ENCODE peak calls at places on chromosomes 11 and 22, in nine cellular contexts. V is H9, F is transverse colon, Q is dorsolateral prefrontal cortex, A is progenitor cell of endocrine pancreas, Z is mammary epithelial cell, W is WTC11, K is NB4, E is astrocyte. P is an unnamed sample.

GRCh38 chr11:9461760-9462134 is 935 bp downstream of the ZNF143 start:
- DNase-seq in Z (peak; percentile 17), A (no peak), W (no peak), E (peak; percentile 27), F (no peak), Q (no peak), V (no peak), K (peak; percentile 26), P (no peak)

GRCh38 chr11:18617688-18618340 is 16.3 kb downstream of the SPTY2D1 start:
- DNase-seq in Q (no peak), W (no peak), Z (no peak), V (no peak), K (peak; percentile 77), A (no peak), E (peak; percentile 70), F (no peak), P (no peak)

GRCh38 chr11:123137496-123138270 is 57.4 kb downstream of the CLMP start:
- DNase-seq in A (no peak), K (peak; percentile 95), Z (no peak), W (peak; percentile 78), V (peak; percentile 80), Q (peak; percentile 11), F (peak; percentile 54), E (peak; percentile 66), P (no peak)

GRCh38 chr11:68857037-68857586 is 15.4 kb upstream of the CPT1A start:
- DNase-seq in V (no peak), F (no peak), E (no peak), W (no peak), A (no peak), Z (no peak), K (no peak), Q (no peak), P (no peak)

GRCh38 chr11:117663826-117664225 is 133.2 kb downstream of the DSCAML1 start:
- DNase-seq in Z (no peak), V (no peak), F (no peak), A (no peak), E (no peak), Q (peak; percentile 76), K (no peak), W (no peak), P (no peak)

GRCh38 chr22:46769191-46769675 is 6.8 kb downstream of the TBC1D22A start:
- DNase-seq in E (no peak), K (no peak), F (no peak), Z (no peak), A (no peak), W (no peak), Q (no peak), V (no peak), P (no peak)

GRCh38 chr11:79342686-79343085 is 98.1 kb downstream of the TENM4 start:
- DNase-seq in W (no peak), Q (no peak), V (no peak), E (no peak), F (no peak), K (peak; percentile 29), A (no peak), Z (no peak), P (no peak)

GRCh38 chr11:71500601-71501021 is 26.5 kb upstream of the KRTAP5-7 start:
- DNase-seq in W (no peak), Z (no peak), A (no peak), V (no peak), Q (no peak), E (no peak), F (no peak), K (no peak), P (no peak)

GRCh38 chr11:75261474-75261847 is 20.9 kb downstream of the TPBGL start:
- DNase-seq in A (no peak), E (no peak), K (peak; percentile 56), Q (no peak), W (no peak), V (peak; percentile 25), Z (no peak), F (peak; percentile 8), P (no peak)

GRCh38 chr11:2211113-2211971 is 39.7 kb upstream of the TH start:
- DNase-seq in Q (no peak), F (peak; percentile 52), W (no peak), Z (no peak), A (peak; percentile 67), K (no peak), E (no peak), V (peak; percentile 21), P (no peak)

GRCh38 chr11:104163100-104164027 is 583 bp downstream of the PDGFD start:
- DNase-seq in Z (peak; percentile 35), F (no peak), A (no peak), E (peak; percentile 27), Q (no peak), K (no peak), V (peak; percentile 66), W (peak; percentile 48), P (no peak)

GRCh38 chr22:46742576-46743221 is 4.6 kb upstream of the CERK start:
- DNase-seq in V (no peak), Q (no peak), K (no peak), F (peak; percentile 72), E (no peak), W (no peak), A (no peak), Z (no peak), P (no peak)

GRCh38 chr11:9017773-9018172 is 14.0 kb upstream of the NRIP3 start:
- DNase-seq in A (no peak), V (no peak), E (no peak), K (peak; percentile 85), Q (peak; percentile 46), F (peak; percentile 39), Z (no peak), W (no peak), P (no peak)

GRCh38 chr11:35330156-35330889 is 89.0 kb downstream of the SLC1A2 start:
- DNase-seq in Q (no peak), A (no peak), E (no peak), F (no peak), K (no peak), Z (no peak), W (peak; percentile 38), V (peak; percentile 68), P (no peak)

DNA sequence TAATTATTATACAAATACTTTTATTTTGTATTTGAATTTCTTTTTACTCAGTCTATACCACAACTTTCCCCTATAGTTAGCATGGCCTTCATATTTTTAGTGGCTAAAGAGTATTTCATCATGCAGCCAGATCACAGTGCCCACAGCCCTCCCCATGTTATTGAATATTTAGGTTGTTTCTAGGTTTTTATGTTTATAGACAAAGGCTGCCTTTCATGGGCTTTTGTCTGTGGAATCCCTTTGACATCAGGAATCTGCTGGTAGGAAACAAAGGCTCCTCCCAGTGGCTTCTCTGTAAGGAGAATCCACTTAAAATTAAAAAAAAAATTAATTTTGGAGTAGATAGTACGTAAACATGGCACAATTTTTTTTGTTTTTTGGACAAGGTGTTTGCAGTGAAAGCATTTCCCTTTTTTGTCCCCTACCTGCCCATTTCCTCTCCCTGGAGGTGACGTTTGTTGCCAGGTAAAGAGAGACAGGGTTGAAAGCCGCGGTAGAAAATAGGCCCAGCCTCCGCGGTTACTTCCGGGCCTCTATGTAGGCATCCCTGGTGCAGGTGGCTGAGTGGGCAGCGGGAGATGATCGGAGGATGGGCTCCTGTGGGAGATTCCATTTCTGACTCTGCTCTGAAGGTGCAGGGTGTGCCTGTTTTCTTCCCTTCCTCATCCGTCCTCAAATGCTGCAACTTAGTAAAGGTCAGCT is 82.2 kb upstream of the OR4B1 start:
- DNase-seq in Z (no peak), E (no peak), V (no peak), K (no peak), Q (no peak), W (no peak), F (no peak), A (no peak), P (no peak)
- TF ChIP-seq CTCF in Z (no peak), E (no peak), V (no peak), K (no peak), Q (no peak), W (no peak), F (no peak), A (no peak), P (no peak)

GRCh38 chr11:45336136-45336535 is 50.0 kb upstream of the SYT13 start:
- DNase-seq in K (no peak), A (no peak), E (no peak), V (no peak), Q (no peak), Z (no peak), F (no peak), W (no peak), P (no peak)

GRCh38 chr11:45339754-45340519 is 53.8 kb upstream of the SYT13 start:
- DNase-seq in Q (peak; percentile 94), F (peak; percentile 96), Z (peak; percentile 68), E (peak; percentile 56), V (peak; percentile 98), A (peak; percentile 87), K (peak; percentile 94), W (peak; percentile 98), P (peak; percentile 99)

GRCh38 chr11:45337583-45338360 is 51.6 kb upstream of the SYT13 start:
- DNase-seq in F (no peak), A (no peak), Q (no peak), V (no peak), K (no peak), Z (peak; percentile 50), E (no peak), W (no peak), P (no peak)

GRCh38 chr11:45343988-45344387 is 57.8 kb upstream of the SYT13 start:
- DNase-seq in A (no peak), E (no peak), Q (no peak), F (no peak), K (no peak), Z (no peak), V (no peak), W (no peak), P (no peak)

DNA sequence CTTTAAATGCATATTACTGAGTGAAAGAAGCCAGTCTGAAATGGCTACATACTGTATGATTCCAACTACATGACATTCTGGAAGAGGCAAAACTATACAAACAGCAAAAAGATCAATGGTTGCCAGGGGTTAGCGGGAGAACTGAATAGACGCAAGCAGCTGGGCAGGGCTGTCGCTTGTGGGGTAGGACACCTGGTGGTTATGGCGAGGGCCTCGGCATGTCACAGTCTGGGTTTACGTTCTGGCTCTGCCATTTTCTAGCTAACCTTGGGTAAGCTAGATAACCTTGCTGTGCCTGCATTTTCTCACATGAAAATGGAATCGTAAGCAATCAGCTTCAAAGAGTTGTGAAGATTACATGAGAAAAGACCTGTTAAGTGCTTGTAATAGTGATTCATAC is 55.2 kb upstream of the SYT13 start:
- DNase-seq in W (no peak), F (no peak), A (no peak), Z (no peak), V (peak; percentile 63), E (no peak), Q (no peak), K (no peak), P (no peak)
- TF ChIP-seq CTCF in W (no peak), F (no peak), A (peak; percentile 30), Z (no peak), V (peak; percentile 24), E (no peak), Q (no peak), K (no peak), P (no peak)

DNA sequence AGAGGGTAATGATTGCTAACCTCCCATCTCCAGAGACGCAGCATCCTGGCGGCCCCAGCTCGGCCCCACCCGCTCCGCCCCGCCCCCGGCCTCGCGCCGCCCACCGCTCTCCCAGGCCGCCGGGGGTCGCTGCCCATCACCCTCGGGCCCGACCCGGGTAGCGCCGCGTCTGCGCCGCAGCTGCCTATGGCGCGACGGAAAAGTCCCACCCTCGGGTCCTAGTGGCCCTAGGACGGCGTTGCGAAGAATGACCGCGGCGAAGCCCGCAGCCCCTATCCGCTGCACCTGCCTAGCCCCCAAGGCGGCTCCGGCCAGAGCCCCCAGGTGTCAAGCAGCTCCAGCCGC is 457 bp downstream of the CPSF7 start:
- DNase-seq in V (peak; percentile 78), W (peak; percentile 79), A (peak; percentile 73), Q (peak; percentile 19), E (peak; percentile 27), Z (peak; percentile 46), K (peak; percentile 87), F (peak; percentile 63), P (peak; percentile 32)
- TF ChIP-seq CTCF in V (peak; percentile 57), W (no peak), A (peak; percentile 55), Q (no peak), E (no peak), Z (no peak), K (peak; percentile 21), F (peak; percentile 36), P (no peak)

GRCh38 chr11:63681208-63682044 is at the start of gene RTN3:
- DNase-seq in W (peak; percentile 99), E (peak; percentile 90), Z (peak; percentile 98), F (peak; percentile 99), V (peak; percentile 99), A (peak; percentile 97), K (peak; percentile 99), Q (peak; percentile 94), P (peak; percentile 78)
- TF ChIP-seq CTCF in W (no peak), E (no peak), Z (peak; percentile 8), F (peak; percentile 20), V (no peak), A (no peak), K (peak; percentile 1), Q (peak; percentile 75), P (no peak)